ENCODE peak calls at places on chromosomes 12 and 14, in ten cellular contexts. A is head of caudate nucleus, Y is activated T-cell treated with anti-CD3 and anti-CD28 coated beads for 1 hour, N is lower leg skin, J is NCI-H345, T is stromal cell of bone marrow, Q is adrenal gland, B is mesendoderm, C is GM23338, W is IMR-90. Z is an unnamed sample.

GRCh38 chr12:118029166-118029565 is 12.7 kb downstream of the RFC5 start:
- DNase-seq in A (no peak), Y (no peak), N (no peak), J (no peak), T (no peak), Q (no peak), B (no peak), C (no peak), W (no peak), Z (no peak)

GRCh38 chr12:123131879-123132402 is 18.9 kb downstream of the PITPNM2 start:
- DNase-seq in A (peak; percentile 34), Y (no peak), N (no peak), J (peak; percentile 98), T (no peak), Q (no peak), B (no peak), C (no peak), W (no peak), Z (peak; percentile 69)

GRCh38 chr12:66149702-66150398 is 19.3 kb upstream of the LLPH start:
- DNase-seq in A (no peak), Y (no peak), N (no peak), J (no peak), T (no peak), Q (peak; percentile 39), B (peak; percentile 14), C (peak; percentile 43), W (no peak), Z (no peak)

GRCh38 chr14:73633115-73633514 is 11.7 kb upstream of the DNAL1 start:
- DNase-seq in A (no peak), Y (no peak), N (peak; percentile 64), J (no peak), T (no peak), Q (peak; percentile 14), B (no peak), C (no peak), W (no peak), Z (no peak)

GRCh38 chr14:82009076-82009475 is 475.4 kb upstream of the SEL1L start:
- DNase-seq in A (no peak), Y (no peak), N (no peak), J (no peak), T (no peak), Q (no peak), B (peak; percentile 49), C (peak; percentile 67), W (no peak), Z (no peak)

GRCh38 chr12:54988402-54989054 is 4.0 kb upstream of the TESPA1 start:
- DNase-seq in A (peak; percentile 88), Y (no peak), N (no peak), J (peak; percentile 38), T (no peak), Q (peak; percentile 81), B (no peak), C (no peak), W (peak; percentile 15), Z (peak; percentile 99)

GRCh38 chr14:20327005-20327869 is 5.8 kb downstream of the CCNB1IP1 start:
- DNase-seq in A (peak; percentile 27), Y (no peak), N (no peak), J (peak; percentile 59), T (peak; percentile 62), Q (peak; percentile 19), B (peak; percentile 68), C (peak; percentile 77), W (peak; percentile 72), Z (no peak)

GRCh38 chr14:23172096-23172495 is 11.4 kb downstream of the SLC7A8 start:
- DNase-seq in A (no peak), Y (no peak), N (no peak), J (no peak), T (no peak), Q (no peak), B (no peak), C (no peak), W (no peak), Z (no peak)

GRCh38 chr12:118549506-118550109 is 173.3 kb downstream of the SUDS3 start:
- DNase-seq in A (no peak), Y (no peak), N (no peak), J (no peak), T (no peak), Q (no peak), B (peak; percentile 7), C (no peak), W (no peak), Z (no peak)

GRCh38 chr14:22900088-22900799 is 17.2 kb downstream of the REM2 start:
- DNase-seq in A (peak; percentile 66), Y (no peak), N (no peak), J (peak; percentile 67), T (peak; percentile 65), Q (peak; percentile 32), B (peak; percentile 87), C (peak; percentile 90), W (peak; percentile 78), Z (no peak)

GRCh38 chr14:104390221-104390931 is 189.2 kb upstream of the C14orf180 start:
- DNase-seq in A (no peak), Y (no peak), N (peak; percentile 81), J (no peak), T (no peak), Q (no peak), B (no peak), C (no peak), W (no peak), Z (no peak)

GRCh38 chr14:23377873-23378563 is 1.2 kb downstream of the CMTM5 start:
- DNase-seq in A (no peak), Y (no peak), N (no peak), J (no peak), T (no peak), Q (no peak), B (no peak), C (no peak), W (no peak), Z (no peak)

GRCh38 chr14:65167072-65167645 is 64.8 kb upstream of the MAX start:
- DNase-seq in A (no peak), Y (no peak), N (no peak), J (no peak), T (no peak), Q (no peak), B (peak; percentile 80), C (peak; percentile 31), W (no peak), Z (no peak)

GRCh38 chr12:128698573-128698972 is 125.2 kb downstream of the SLC15A4 start:
- DNase-seq in A (no peak), Y (no peak), N (no peak), J (no peak), T (no peak), Q (no peak), B (no peak), C (no peak), W (no peak), Z (no peak)

GRCh38 chr12:86634706-86635410 is 378.7 kb upstream of the MGAT4C start:
- DNase-seq in A (no peak), Y (no peak), N (no peak), J (no peak), T (no peak), Q (no peak), B (no peak), C (no peak), W (peak; percentile 1), Z (no peak)

GRCh38 chr12:1791104-1791927 is 29.0 kb upstream of the LRTM2 start:
- DNase-seq in A (peak; percentile 83), Y (peak; percentile 45), N (peak; percentile 91), J (peak; percentile 66), T (no peak), Q (peak; percentile 65), B (peak; percentile 63), C (peak; percentile 73), W (peak; percentile 67), Z (no peak)

GRCh38 chr14:53153702-53154112 is 584 bp upstream of the DDHD1 start:
- DNase-seq in A (no peak), Y (no peak), N (no peak), J (no peak), T (no peak), Q (no peak), B (no peak), C (no peak), W (no peak), Z (no peak)

GRCh38 chr14:22314183-22314820 is 274.7 kb downstream of the DAD1 start:
- DNase-seq in A (peak; percentile 42), Y (no peak), N (no peak), J (peak; percentile 4), T (no peak), Q (peak; percentile 15), B (peak; percentile 76), C (peak; percentile 82), W (peak; percentile 62), Z (no peak)

GRCh38 chr14:51517116-51517515 is 134.6 kb upstream of the FRMD6 start:
- DNase-seq in A (no peak), Y (no peak), N (no peak), J (peak; percentile 12), T (no peak), Q (no peak), B (no peak), C (no peak), W (no peak), Z (no peak)

GRCh38 chr12:104182144-104182543 is 33.4 kb upstream of the TXNRD1 start:
- DNase-seq in A (no peak), Y (no peak), N (peak; percentile 91), J (no peak), T (peak; percentile 89), Q (peak; percentile 86), B (no peak), C (no peak), W (peak; percentile 96), Z (no peak)

GRCh38 chr12:56636118-56636674 is 6.1 kb upstream of the BAZ2A start:
- DNase-seq in A (peak; percentile 94), Y (peak; percentile 70), N (peak; percentile 97), J (peak; percentile 88), T (peak; percentile 80), Q (peak; percentile 96), B (peak; percentile 93), C (peak; percentile 81), W (peak; percentile 80), Z (peak; percentile 93)

GRCh38 chr12:109592905-109593272 is 19.3 kb downstream of the MVK start:
- DNase-seq in A (no peak), Y (no peak), N (no peak), J (no peak), T (no peak), Q (no peak), B (no peak), C (no peak), W (no peak), Z (no peak)

Z was measured in posterior cingulate gyrus.